ENCODE peak calls at places on chromosomes 5 and 9, in six cellular contexts. One of them, this sample, is unnamed.

GRCh38 chr5:122419195-122419894 is 107.3 kb downstream of the SNCAIP start:
- DNase-seq in lower lobe of right lung: no peak
- DNase-seq in WTC11: no peak
- DNase-seq in fibroblast of mammary gland: no peak
- DNase-seq in A673: no peak
- DNase-seq in neural crest cell: no peak
- DNase-seq in this sample: no peak

GRCh38 chr5:176169393-176170063 is 68.7 kb upstream of the SIMC1 start:
- DNase-seq in WTC11: no peak
- DNase-seq in fibroblast of mammary gland: no peak
- DNase-seq in neural crest cell: no peak
- DNase-seq in lower lobe of right lung: no peak
- DNase-seq in A673: no peak
- DNase-seq in this sample: no peak

GRCh38 chr5:10656176-10656830 is 92.4 kb downstream of the ANKRD33B start:
- DNase-seq in WTC11: no peak
- DNase-seq in fibroblast of mammary gland: peak; percentile 46
- DNase-seq in A673: no peak
- DNase-seq in neural crest cell: no peak
- DNase-seq in lower lobe of right lung: no peak
- DNase-seq in this sample: no peak

GRCh38 chr5:98865690-98866089 is 63.1 kb downstream of the CHD1 start:
- DNase-seq in fibroblast of mammary gland: no peak
- DNase-seq in WTC11: no peak
- DNase-seq in neural crest cell: no peak
- DNase-seq in lower lobe of right lung: no peak
- DNase-seq in A673: no peak
- DNase-seq in this sample: no peak

GRCh38 chr5:90112293-90112692 is 297.3 kb downstream of the CETN3 start:
- DNase-seq in A673: no peak
- DNase-seq in fibroblast of mammary gland: no peak
- DNase-seq in WTC11: no peak
- DNase-seq in lower lobe of right lung: no peak
- DNase-seq in neural crest cell: no peak
- DNase-seq in this sample: no peak

GRCh38 chr5:18281947-18282557 is 647.8 kb downstream of the TAF11L14 start:
- DNase-seq in fibroblast of mammary gland: peak; percentile 63
- DNase-seq in A673: peak; percentile 77
- DNase-seq in neural crest cell: no peak
- DNase-seq in WTC11: no peak
- DNase-seq in lower lobe of right lung: no peak
- DNase-seq in this sample: no peak

GRCh38 chr9:134152022-134152448 is 12.3 kb downstream of the RNU6ATAC start:
- DNase-seq in WTC11: no peak
- DNase-seq in neural crest cell: no peak
- DNase-seq in fibroblast of mammary gland: no peak
- DNase-seq in lower lobe of right lung: no peak
- DNase-seq in A673: no peak
- DNase-seq in this sample: no peak

GRCh38 chr9:98120476-98120875 is 1.5 kb upstream of the TRIM14 start:
- DNase-seq in fibroblast of mammary gland: no peak
- DNase-seq in lower lobe of right lung: no peak
- DNase-seq in WTC11: no peak
- DNase-seq in neural crest cell: no peak
- DNase-seq in A673: no peak
- DNase-seq in this sample: no peak

GRCh38 chr5:107857785-107858184 is 187.0 kb upstream of the EFNA5 start:
- DNase-seq in WTC11: no peak
- DNase-seq in lower lobe of right lung: no peak
- DNase-seq in A673: no peak
- DNase-seq in fibroblast of mammary gland: no peak
- DNase-seq in neural crest cell: no peak
- DNase-seq in this sample: no peak

GRCh38 chr5:157924931-157925729 is 66.2 kb upstream of the CLINT1 start:
- DNase-seq in neural crest cell: no peak
- DNase-seq in WTC11: no peak
- DNase-seq in lower lobe of right lung: no peak
- DNase-seq in A673: no peak
- DNase-seq in fibroblast of mammary gland: peak; percentile 47
- DNase-seq in this sample: no peak

GRCh38 chr9:13014484-13014883 is 239.7 kb downstream of the LURAP1L start:
- DNase-seq in fibroblast of mammary gland: no peak
- DNase-seq in WTC11: no peak
- DNase-seq in lower lobe of right lung: no peak
- DNase-seq in neural crest cell: no peak
- DNase-seq in A673: no peak
- DNase-seq in this sample: no peak

GRCh38 chr5:171418982-171419662 is at the start of gene FGF18:
- DNase-seq in A673: peak; percentile 74
- DNase-seq in lower lobe of right lung: peak; percentile 59
- DNase-seq in fibroblast of mammary gland: peak; percentile 56
- DNase-seq in neural crest cell: peak; percentile 60
- DNase-seq in WTC11: peak; percentile 76
- DNase-seq in this sample: peak; percentile 85
- TF ChIP-seq CTCF in A673: no peak
- TF ChIP-seq CTCF in lower lobe of right lung: peak; percentile 26
- TF ChIP-seq CTCF in fibroblast of mammary gland: no peak
- TF ChIP-seq CTCF in neural crest cell: peak; percentile 46
- TF ChIP-seq CTCF in WTC11: no peak
- TF ChIP-seq CTCF in this sample: peak; percentile 38

GRCh38 chr9:120110520-120110919 is 469.4 kb downstream of the CDK5RAP2 start:
- DNase-seq in fibroblast of mammary gland: no peak
- DNase-seq in neural crest cell: no peak
- DNase-seq in WTC11: no peak
- DNase-seq in A673: no peak
- DNase-seq in lower lobe of right lung: no peak
- DNase-seq in this sample: no peak

GRCh38 chr9:120107138-120107537 is 472.8 kb downstream of the CDK5RAP2 start:
- DNase-seq in A673: no peak
- DNase-seq in fibroblast of mammary gland: no peak
- DNase-seq in neural crest cell: no peak
- DNase-seq in WTC11: no peak
- DNase-seq in lower lobe of right lung: no peak
- DNase-seq in this sample: no peak

GRCh38 chr9:120104771-120105170 is 475.2 kb downstream of the CDK5RAP2 start:
- DNase-seq in lower lobe of right lung: no peak
- DNase-seq in fibroblast of mammary gland: no peak
- DNase-seq in A673: no peak
- DNase-seq in neural crest cell: no peak
- DNase-seq in WTC11: no peak
- DNase-seq in this sample: no peak

DNA sequence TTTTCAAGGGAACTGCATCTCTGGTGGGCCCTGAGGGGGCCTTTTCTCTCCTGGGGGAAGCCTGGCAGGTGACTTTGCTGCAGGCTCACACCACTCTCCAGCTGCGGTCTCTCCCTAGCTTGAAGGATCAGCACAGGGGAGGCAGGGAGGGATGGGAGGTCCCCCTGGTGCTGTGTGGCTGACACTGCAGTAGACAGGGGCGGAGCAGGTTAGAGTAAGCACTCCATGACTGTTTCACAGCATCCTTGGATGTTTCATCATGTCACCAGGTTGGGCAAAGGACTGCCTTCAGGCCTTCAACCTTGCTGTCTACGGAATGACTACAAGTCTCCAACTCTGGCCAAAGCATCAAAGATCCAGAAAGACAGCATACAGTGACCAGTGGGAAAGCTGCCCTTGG is 470.7 kb downstream of the CDK5RAP2 start:
- DNase-seq in neural crest cell: peak; percentile 17
- DNase-seq in lower lobe of right lung: no peak
- DNase-seq in A673: peak; percentile 3
- DNase-seq in WTC11: peak; percentile 78
- DNase-seq in fibroblast of mammary gland: no peak
- DNase-seq in this sample: peak; percentile 78
- TF ChIP-seq CTCF in neural crest cell: peak; percentile 50
- TF ChIP-seq CTCF in lower lobe of right lung: no peak
- TF ChIP-seq CTCF in A673: peak; percentile 31
- TF ChIP-seq CTCF in WTC11: peak; percentile 24
- TF ChIP-seq CTCF in fibroblast of mammary gland: no peak
- TF ChIP-seq CTCF in this sample: peak; percentile 57

GRCh38 chr5:65913519-65913918 is 12.9 kb upstream of the ERBIN start:
- DNase-seq in lower lobe of right lung: no peak
- DNase-seq in A673: no peak
- DNase-seq in neural crest cell: no peak
- DNase-seq in WTC11: no peak
- DNase-seq in fibroblast of mammary gland: peak; percentile 7
- DNase-seq in this sample: no peak
- TF ChIP-seq CTCF in lower lobe of right lung: no peak
- TF ChIP-seq CTCF in A673: no peak
- TF ChIP-seq CTCF in neural crest cell: no peak
- TF ChIP-seq CTCF in WTC11: no peak
- TF ChIP-seq CTCF in fibroblast of mammary gland: no peak
- TF ChIP-seq CTCF in this sample: no peak

GRCh38 chr9:69579032-69579748 is 93.0 kb downstream of the APBA1 start:
- DNase-seq in A673: no peak
- DNase-seq in neural crest cell: no peak
- DNase-seq in fibroblast of mammary gland: no peak
- DNase-seq in lower lobe of right lung: no peak
- DNase-seq in WTC11: no peak
- DNase-seq in this sample: no peak
- TF ChIP-seq CTCF in A673: no peak
- TF ChIP-seq CTCF in neural crest cell: no peak
- TF ChIP-seq CTCF in fibroblast of mammary gland: no peak
- TF ChIP-seq CTCF in lower lobe of right lung: no peak
- TF ChIP-seq CTCF in WTC11: no peak
- TF ChIP-seq CTCF in this sample: no peak

GRCh38 chr9:3863686-3864085 is 337.9 kb upstream of the RFX3 start:
- DNase-seq in A673: no peak
- DNase-seq in neural crest cell: no peak
- DNase-seq in lower lobe of right lung: no peak
- DNase-seq in WTC11: no peak
- DNase-seq in fibroblast of mammary gland: peak; percentile 75
- DNase-seq in this sample: no peak

GRCh38 chr9:3868012-3868411 is 342.2 kb upstream of the RFX3 start:
- DNase-seq in lower lobe of right lung: no peak
- DNase-seq in WTC11: no peak
- DNase-seq in fibroblast of mammary gland: peak; percentile 48
- DNase-seq in neural crest cell: no peak
- DNase-seq in A673: no peak
- DNase-seq in this sample: no peak

GRCh38 chr9:3865373-3865772 is 339.6 kb upstream of the RFX3 start:
- DNase-seq in neural crest cell: no peak
- DNase-seq in A673: no peak
- DNase-seq in fibroblast of mammary gland: peak; percentile 86
- DNase-seq in lower lobe of right lung: no peak
- DNase-seq in WTC11: no peak
- DNase-seq in this sample: no peak

GRCh38 chr9:3858961-3859360 is 333.2 kb upstream of the RFX3 start:
- DNase-seq in neural crest cell: no peak
- DNase-seq in lower lobe of right lung: no peak
- DNase-seq in A673: no peak
- DNase-seq in fibroblast of mammary gland: peak; percentile 67
- DNase-seq in WTC11: no peak
- DNase-seq in this sample: no peak

GRCh38 chr9:3863114-3863528 is 337.3 kb upstream of the RFX3 start:
- DNase-seq in A673: peak; percentile 92
- DNase-seq in WTC11: no peak
- DNase-seq in fibroblast of mammary gland: peak; percentile 98
- DNase-seq in neural crest cell: no peak
- DNase-seq in lower lobe of right lung: no peak
- DNase-seq in this sample: no peak
- TF ChIP-seq CTCF in A673: no peak
- TF ChIP-seq CTCF in WTC11: no peak
- TF ChIP-seq CTCF in fibroblast of mammary gland: peak; percentile 17
- TF ChIP-seq CTCF in neural crest cell: no peak
- TF ChIP-seq CTCF in lower lobe of right lung: no peak
- TF ChIP-seq CTCF in this sample: no peak

GRCh38 chr5:7078901-7079300 is 317.0 kb upstream of the ADCY2 start:
- DNase-seq in lower lobe of right lung: no peak
- DNase-seq in neural crest cell: peak; percentile 9
- DNase-seq in fibroblast of mammary gland: no peak
- DNase-seq in WTC11: peak; percentile 50
- DNase-seq in A673: peak; percentile 41
- DNase-seq in this sample: no peak
- TF ChIP-seq CTCF in lower lobe of right lung: no peak
- TF ChIP-seq CTCF in neural crest cell: peak; percentile 54
- TF ChIP-seq CTCF in fibroblast of mammary gland: no peak
- TF ChIP-seq CTCF in WTC11: no peak
- TF ChIP-seq CTCF in A673: peak; percentile 37
- TF ChIP-seq CTCF in this sample: peak; percentile 15

GRCh38 chr5:19555876-19556275 is 432.1 kb downstream of the CDH18 start:
- DNase-seq in WTC11: no peak
- DNase-seq in A673: no peak
- DNase-seq in lower lobe of right lung: no peak
- DNase-seq in fibroblast of mammary gland: no peak
- DNase-seq in neural crest cell: no peak
- DNase-seq in this sample: no peak

GRCh38 chr5:19555436-19555835 is 432.6 kb downstream of the CDH18 start:
- DNase-seq in fibroblast of mammary gland: no peak
- DNase-seq in WTC11: no peak
- DNase-seq in lower lobe of right lung: no peak
- DNase-seq in A673: no peak
- DNase-seq in neural crest cell: no peak
- DNase-seq in this sample: no peak

GRCh38 chr5:19554524-19554923 is 433.5 kb downstream of the CDH18 start:
- DNase-seq in A673: no peak
- DNase-seq in WTC11: no peak
- DNase-seq in fibroblast of mammary gland: no peak
- DNase-seq in lower lobe of right lung: no peak
- DNase-seq in neural crest cell: no peak
- DNase-seq in this sample: no peak
- TF ChIP-seq CTCF in A673: no peak
- TF ChIP-seq CTCF in WTC11: no peak
- TF ChIP-seq CTCF in fibroblast of mammary gland: no peak
- TF ChIP-seq CTCF in lower lobe of right lung: no peak
- TF ChIP-seq CTCF in neural crest cell: no peak
- TF ChIP-seq CTCF in this sample: no peak

GRCh38 chr5:73437126-73438047 is 11.2 kb downstream of the FOXD1 start:
- DNase-seq in A673: peak; percentile 37
- DNase-seq in neural crest cell: peak; percentile 45
- DNase-seq in WTC11: peak; percentile 82
- DNase-seq in fibroblast of mammary gland: no peak
- DNase-seq in lower lobe of right lung: no peak
- DNase-seq in this sample: peak; percentile 72
- TF ChIP-seq CTCF in A673: peak; percentile 55
- TF ChIP-seq CTCF in neural crest cell: peak; percentile 57
- TF ChIP-seq CTCF in WTC11: no peak
- TF ChIP-seq CTCF in fibroblast of mammary gland: no peak
- TF ChIP-seq CTCF in lower lobe of right lung: no peak
- TF ChIP-seq CTCF in this sample: peak; percentile 45

DNA sequence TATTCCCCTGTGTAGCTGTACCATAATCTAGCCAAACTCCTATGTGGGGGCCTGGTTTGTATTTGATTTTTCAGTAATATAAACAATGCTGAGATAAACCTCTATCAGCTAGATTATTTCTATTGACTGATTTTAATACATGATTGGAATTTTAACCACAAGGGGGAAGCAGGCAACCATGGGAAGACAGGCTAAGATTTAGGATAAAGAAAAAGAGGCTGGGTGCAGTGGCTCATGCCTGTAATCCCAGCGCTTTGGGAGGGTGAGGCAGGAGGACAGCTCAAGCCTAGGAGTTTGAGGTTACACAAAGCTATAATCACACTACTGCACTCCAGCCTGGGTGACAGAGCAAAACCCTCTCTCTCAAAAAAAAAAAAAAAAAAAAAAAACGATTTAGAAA is 18.1 kb upstream of the GPX3 start:
- DNase-seq in WTC11: no peak
- DNase-seq in fibroblast of mammary gland: peak; percentile 58
- DNase-seq in lower lobe of right lung: no peak
- DNase-seq in neural crest cell: no peak
- DNase-seq in A673: peak; percentile 38
- DNase-seq in this sample: no peak
- TF ChIP-seq CTCF in WTC11: no peak
- TF ChIP-seq CTCF in fibroblast of mammary gland: peak; percentile 49
- TF ChIP-seq CTCF in lower lobe of right lung: peak; percentile 58
- TF ChIP-seq CTCF in neural crest cell: peak; percentile 62
- TF ChIP-seq CTCF in A673: peak; percentile 44
- TF ChIP-seq CTCF in this sample: peak; percentile 37

This sample was measured in glutamatergic neuron.